ENCODE peak calls at places on chromosomes 12 and 14, in four cellular contexts. O, Y, S and E are unnamed samples.

GRCh38 chr12:5840900-5841299 is 104.2 kb downstream of the ANO2 start:
- DNase-seq in S (no peak), O (no peak), Y (no peak), E (no peak)

GRCh38 chr12:56836800-56837663 is 73.9 kb downstream of the HSD17B6 start:
- DNase-seq in O (peak), Y (no peak), S (no peak), E (peak)

GRCh38 chr12:105504286-105504685 is 173.8 kb downstream of the C12orf75 start:
- DNase-seq in S (no peak), O (no peak), Y (no peak), E (no peak)

GRCh38 chr14:36835145-36835544 is 173.5 kb downstream of the PAX9 start:
- DNase-seq in S (no peak), O (no peak), Y (no peak), E (no peak)

GRCh38 chr12:69000069-69000468 is 67.1 kb upstream of the CPM start:
- DNase-seq in S (no peak), O (no peak), Y (no peak), E (peak)

GRCh38 chr12:41514907-41515306 is 326.8 kb downstream of the PDZRN4 start:
- DNase-seq in S (no peak), Y (no peak), O (peak), E (no peak)

GRCh38 chr14:65850429-65851145 is 438.1 kb downstream of the FUT8 start:
- DNase-seq in O (no peak), Y (no peak), S (no peak), E (no peak)

GRCh38 chr14:70188608-70189540 is at the start of gene SLC8A3:
- DNase-seq in O (peak), S (peak), Y (no peak), E (peak)

GRCh38 chr12:31031951-31032335 is 41.7 kb upstream of the DDX11 start:
- DNase-seq in S (no peak), O (no peak), Y (no peak), E (no peak)

GRCh38 chr14:60922050-60922449 is 58.8 kb downstream of the TRMT5 start:
- DNase-seq in O (peak), Y (no peak), S (no peak), E (peak)
- H3K4me3 ChIP-seq in O (no peak), Y (no peak), S (no peak), E (no peak)

GRCh38 chr12:74689071-74689655 is 151.5 kb downstream of the ATXN7L3B start:
- DNase-seq in S (no peak), Y (no peak), O (peak), E (peak)
- TF ChIP-seq CTCF in S (peak), Y (peak), O (peak), E (peak)

GRCh38 chr12:100266163-100266801 is 597 bp downstream of the DEPDC4 start:
- DNase-seq in Y (no peak), O (no peak), S (no peak), E (no peak)

GRCh38 chr12:100265732-100266131 is 1.1 kb downstream of the DEPDC4 start:
- DNase-seq in O (no peak), Y (no peak), S (no peak), E (no peak)

GRCh38 chr12:100267603-100268281 is 765 bp downstream of the SCYL2 start:
- DNase-seq in Y (no peak), S (no peak), O (peak), E (peak)

GRCh38 chr12:100266802-100267602 is at the start of the genes DEPDC4 and SCYL2:
- DNase-seq in O (peak), S (peak), Y (peak), E (peak)

DNA sequence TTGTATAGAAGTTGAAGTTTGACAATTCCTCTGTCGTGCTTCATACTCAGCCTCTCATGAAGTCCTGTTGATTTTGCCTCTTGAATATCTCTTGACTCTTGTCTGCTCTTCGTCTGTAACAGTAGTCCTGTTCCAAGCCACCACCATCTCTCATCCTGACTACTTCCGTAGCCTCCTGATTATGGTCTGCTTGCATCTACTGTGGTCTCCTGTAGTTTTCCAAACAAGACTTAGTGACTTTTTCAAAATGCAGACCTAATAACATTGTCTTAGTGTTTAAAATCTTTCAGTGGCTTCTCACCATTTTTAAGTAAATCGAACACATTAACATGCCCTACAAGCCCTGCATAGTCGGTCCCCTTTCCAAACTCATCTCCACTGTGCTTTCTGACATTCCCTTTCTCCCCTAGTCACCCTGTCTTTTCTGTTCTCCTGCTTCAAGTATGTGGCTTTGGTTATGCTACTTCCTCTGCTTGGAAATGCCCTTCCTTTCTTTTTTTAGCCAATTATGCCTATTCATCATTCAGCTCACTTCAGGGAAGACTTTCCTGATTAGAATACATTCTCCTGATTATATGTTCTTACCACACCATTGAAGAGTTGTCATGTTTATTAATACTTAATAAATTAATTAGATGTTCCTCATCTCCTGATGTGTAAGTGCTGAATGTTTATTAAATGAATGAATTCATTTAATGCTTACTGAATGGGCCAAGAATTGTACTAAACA is 2.0 kb downstream of the SCYL2 start:
- DNase-seq in O (peak), S (no peak), Y (no peak), E (no peak)
- H3K4me3 ChIP-seq in O (peak), S (peak), Y (peak), E (peak)

GRCh38 chr14:74491952-74492351 is 1.2 kb downstream of the NPC2 start:
- DNase-seq in Y (peak), S (no peak), O (peak), E (peak)
- TF ChIP-seq CTCF in Y (peak), S (peak), O (peak), E (peak)

GRCh38 chr12:19430988-19431387 is 8.3 kb upstream of the AEBP2 start:
- DNase-seq in S (no peak), Y (no peak), O (peak), E (peak)

GRCh38 chr12:19423531-19423930 is 15.8 kb upstream of the AEBP2 start:
- DNase-seq in Y (no peak), O (no peak), S (no peak), E (no peak)

GRCh38 chr12:19431407-19432308 is 7.6 kb upstream of the AEBP2 start:
- DNase-seq in Y (peak), O (peak), S (no peak), E (peak)

GRCh38 chr12:19432309-19433170 is 6.8 kb upstream of the AEBP2 start:
- DNase-seq in Y (no peak), S (no peak), O (no peak), E (peak)

GRCh38 chr12:19428261-19428660 is 11.0 kb upstream of the AEBP2 start:
- DNase-seq in Y (no peak), O (peak), S (no peak), E (peak)
- H3K4me3 ChIP-seq in Y (no peak), O (no peak), S (no peak), E (no peak)

DNA sequence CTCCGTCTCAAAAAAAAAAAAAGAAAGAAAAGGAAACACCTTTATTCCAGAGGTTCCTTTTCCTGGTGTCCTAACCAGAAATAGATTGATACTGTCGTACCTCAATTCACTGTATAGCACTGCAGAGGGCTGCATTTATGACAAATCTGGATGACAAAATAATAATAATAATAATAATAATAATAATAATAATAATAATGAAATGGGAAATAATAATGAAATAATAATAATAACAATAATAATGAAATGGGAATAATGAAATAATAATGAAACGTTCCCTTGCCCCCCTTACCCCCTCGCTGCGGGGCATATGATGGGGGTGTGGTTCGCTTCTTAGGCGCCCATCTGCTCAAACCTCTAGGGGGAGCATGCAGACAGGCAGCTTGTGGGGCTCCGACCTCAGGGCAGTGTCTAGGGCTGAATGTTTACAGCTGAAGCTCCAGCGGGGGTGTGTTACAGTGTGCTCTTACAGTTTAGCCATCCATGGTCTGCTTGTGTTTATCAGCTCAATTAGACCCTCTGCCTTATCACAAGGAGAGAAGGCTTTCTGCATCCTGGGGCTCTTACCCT is 1088.3 kb upstream of the SEL1L start:
- DNase-seq in O (no peak), S (no peak), Y (peak), E (no peak)
- TF ChIP-seq CTCF in O (no peak), S (no peak), Y (peak), E (no peak)